ENCODE peak calls at places on chromosomes 2 and 18, in seven cellular contexts. V is mesendoderm, E is cardiac fibroblast, S is left ventricle myocardium inferior, U is fibroblast of lung, Z is skeletal muscle cell, O is psoas muscle. H is an unnamed sample.

GRCh38 chr2:233846387-233847247 is 7.7 kb downstream of the HJURP start:
- DNase-seq in V (no peak), E (peak; percentile 46), S (no peak), U (no peak), Z (no peak), O (no peak), H (no peak)

GRCh38 chr2:166464187-166464586 is 29.9 kb downstream of the SCN7A start:
- DNase-seq in V (peak; percentile 2), E (no peak), S (no peak), U (peak; percentile 14), Z (no peak), O (no peak), H (no peak)

GRCh38 chr2:112819081-112819480 is 17.5 kb downstream of the IL1B start:
- DNase-seq in V (no peak), E (no peak), S (no peak), U (no peak), Z (no peak), O (no peak), H (no peak)

GRCh38 chr18:56748698-56749268 is 97.6 kb downstream of the WDR7 start:
- DNase-seq in V (peak; percentile 31), E (peak; percentile 65), S (no peak), U (peak; percentile 27), Z (peak; percentile 4), O (no peak), H (peak; percentile 37)

GRCh38 chr2:240893363-240893828 is 2.6 kb downstream of the MAB21L4 start:
- DNase-seq in V (peak; percentile 56), E (peak; percentile 23), S (no peak), U (peak; percentile 60), Z (no peak), O (no peak), H (no peak)

GRCh38 chr2:218367415-218368149 is 10.9 kb downstream of the CATIP start:
- DNase-seq in V (peak; percentile 84), E (peak; percentile 80), S (peak; percentile 93), U (peak; percentile 78), Z (no peak), O (peak; percentile 90), H (peak; percentile 90)

GRCh38 chr2:120845281-120845680 is 109.6 kb downstream of the GLI2 start:
- DNase-seq in V (no peak), E (peak; percentile 63), S (peak; percentile 75), U (peak; percentile 28), Z (no peak), O (peak; percentile 75), H (no peak)

GRCh38 chr2:41719756-41720155 is 328.1 kb upstream of the PKDCC start:
- DNase-seq in V (no peak), E (no peak), S (no peak), U (no peak), Z (no peak), O (no peak), H (no peak)

GRCh38 chr18:56043691-56044090 is 455.7 kb upstream of the TCF4 start:
- DNase-seq in V (peak; percentile 32), E (no peak), S (no peak), U (peak; percentile 30), Z (no peak), O (no peak), H (no peak)

GRCh38 chr2:66729391-66729790 is 294.5 kb downstream of the MEIS1 start:
- DNase-seq in V (no peak), E (no peak), S (no peak), U (peak; percentile 33), Z (peak; percentile 36), O (no peak), H (no peak)

GRCh38 chr2:166223298-166223697 is 95.5 kb upstream of the SCN1A start:
- DNase-seq in V (no peak), E (no peak), S (no peak), U (no peak), Z (no peak), O (no peak), H (no peak)

GRCh38 chr2:200609027-200609614 is 23.3 kb downstream of the AOX1 start:
- DNase-seq in V (no peak), E (peak; percentile 75), S (no peak), U (peak; percentile 92), Z (peak; percentile 69), O (peak; percentile 57), H (no peak)

GRCh38 chr2:88857951-88858406 is 166.5 kb downstream of the RPIA start:
- DNase-seq in V (peak; percentile 66), E (peak; percentile 39), S (no peak), U (peak; percentile 25), Z (peak; percentile 19), O (no peak), H (no peak)

GRCh38 chr2:235135990-235136561 is 184.3 kb downstream of the SH3BP4 start:
- DNase-seq in V (peak; percentile 85), E (peak; percentile 87), S (peak; percentile 78), U (peak; percentile 67), Z (peak; percentile 46), O (peak; percentile 75), H (peak; percentile 88)

GRCh38 chr2:212912445-212913103 is 238.8 kb downstream of the IKZF2 start:
- DNase-seq in V (no peak), E (peak; percentile 88), S (no peak), U (peak; percentile 63), Z (peak; percentile 57), O (no peak), H (no peak)

GRCh38 chr2:184449760-184450159 is 148.6 kb upstream of the ZNF804A start:
- DNase-seq in V (no peak), E (no peak), S (no peak), U (no peak), Z (no peak), O (no peak), H (no peak)

GRCh38 chr2:46490521-46491141 is 11.3 kb downstream of the TMEM247 start:
- DNase-seq in V (peak; percentile 14), E (peak; percentile 68), S (peak; percentile 76), U (peak; percentile 27), Z (no peak), O (peak; percentile 44), H (no peak)

GRCh38 chr18:56146565-56146964 is 491.8 kb downstream of the TXNL1 start:
- DNase-seq in V (no peak), E (no peak), S (no peak), U (peak; percentile 51), Z (no peak), O (no peak), H (no peak)

GRCh38 chr18:65352183-65352582 is 398.6 kb upstream of the CDH7 start:
- DNase-seq in V (no peak), E (no peak), S (no peak), U (no peak), Z (no peak), O (no peak), H (no peak)

GRCh38 chr2:3025261-3025660 is 352.4 kb downstream of the EIPR1 start:
- DNase-seq in V (no peak), E (no peak), S (no peak), U (no peak), Z (no peak), O (no peak), H (no peak)

GRCh38 chr18:9362869-9363268 is 28.3 kb downstream of the TWSG1 start:
- DNase-seq in V (peak; percentile 74), E (no peak), S (no peak), U (peak; percentile 58), Z (no peak), O (no peak), H (no peak)

GRCh38 chr2:180219471-180219870 is 212.4 kb upstream of the CWC22 start:
- DNase-seq in V (no peak), E (peak; percentile 39), S (no peak), U (peak; percentile 82), Z (peak; percentile 96), O (no peak), H (no peak)

GRCh38 chr2:209162129-209162528 is 261.7 kb upstream of the MAP2 start:
- DNase-seq in V (no peak), E (no peak), S (no peak), U (no peak), Z (no peak), O (no peak), H (no peak)

DNA sequence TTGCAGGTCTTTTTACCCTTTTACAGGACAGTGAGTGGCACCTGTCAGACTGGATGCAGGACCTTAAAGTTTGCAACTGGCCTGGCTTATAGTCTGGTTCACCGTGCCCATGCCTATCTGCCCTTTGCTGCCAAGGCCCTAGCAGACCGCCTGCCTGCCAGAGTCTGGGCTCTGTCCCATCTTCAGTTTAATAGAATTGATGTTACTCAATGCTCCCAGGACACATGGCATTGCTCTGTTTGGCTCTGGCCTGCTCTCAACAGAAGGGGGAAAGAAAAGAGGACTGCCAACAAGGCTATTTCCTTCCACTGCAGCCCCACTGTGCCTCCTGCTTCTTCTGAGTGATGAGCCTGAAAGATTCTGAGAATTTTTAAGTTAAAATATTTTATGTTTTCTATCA is 25.6 kb upstream of the TMEM178A start:
- DNase-seq in V (no peak), E (no peak), S (peak; percentile 52), U (no peak), Z (no peak), O (peak; percentile 28), H (no peak)
- H3K4me3 ChIP-seq in V (no peak overlapping the region), E (no peak overlapping the region), S (no peak overlapping the region), U (no peak overlapping the region), Z (no peak overlapping the region), O (no peak overlapping the region), H (no peak overlapping the region)

DNA sequence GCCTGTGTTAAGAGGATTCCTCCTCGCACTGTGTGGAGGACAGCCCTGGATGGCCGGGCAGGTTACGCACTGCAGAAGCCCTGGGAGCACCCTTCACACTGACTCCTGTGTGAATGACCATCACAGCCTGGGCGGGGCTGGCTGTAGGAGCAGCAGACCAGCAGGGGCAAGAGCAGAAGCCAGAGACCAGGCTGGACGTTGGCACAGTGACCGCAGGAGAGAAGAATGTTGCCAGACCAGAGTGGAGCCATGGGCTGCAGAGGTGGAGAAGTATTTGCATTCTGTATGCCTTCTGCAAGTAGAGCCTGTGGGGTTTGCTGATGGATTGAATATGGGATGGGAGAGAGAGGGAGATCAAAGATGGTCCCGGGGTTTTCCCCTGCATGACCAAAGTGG is 23.1 kb downstream of the LRRFIP1 start:
- DNase-seq in V (peak; percentile 29), E (no peak), S (no peak), U (no peak), Z (no peak), O (no peak), H (no peak)
- H3K4me3 ChIP-seq in V (no peak overlapping the region), E (no peak overlapping the region), S (no peak overlapping the region), U (no peak overlapping the region), Z (no peak overlapping the region), O (no peak overlapping the region), H (no peak overlapping the region)

DNA sequence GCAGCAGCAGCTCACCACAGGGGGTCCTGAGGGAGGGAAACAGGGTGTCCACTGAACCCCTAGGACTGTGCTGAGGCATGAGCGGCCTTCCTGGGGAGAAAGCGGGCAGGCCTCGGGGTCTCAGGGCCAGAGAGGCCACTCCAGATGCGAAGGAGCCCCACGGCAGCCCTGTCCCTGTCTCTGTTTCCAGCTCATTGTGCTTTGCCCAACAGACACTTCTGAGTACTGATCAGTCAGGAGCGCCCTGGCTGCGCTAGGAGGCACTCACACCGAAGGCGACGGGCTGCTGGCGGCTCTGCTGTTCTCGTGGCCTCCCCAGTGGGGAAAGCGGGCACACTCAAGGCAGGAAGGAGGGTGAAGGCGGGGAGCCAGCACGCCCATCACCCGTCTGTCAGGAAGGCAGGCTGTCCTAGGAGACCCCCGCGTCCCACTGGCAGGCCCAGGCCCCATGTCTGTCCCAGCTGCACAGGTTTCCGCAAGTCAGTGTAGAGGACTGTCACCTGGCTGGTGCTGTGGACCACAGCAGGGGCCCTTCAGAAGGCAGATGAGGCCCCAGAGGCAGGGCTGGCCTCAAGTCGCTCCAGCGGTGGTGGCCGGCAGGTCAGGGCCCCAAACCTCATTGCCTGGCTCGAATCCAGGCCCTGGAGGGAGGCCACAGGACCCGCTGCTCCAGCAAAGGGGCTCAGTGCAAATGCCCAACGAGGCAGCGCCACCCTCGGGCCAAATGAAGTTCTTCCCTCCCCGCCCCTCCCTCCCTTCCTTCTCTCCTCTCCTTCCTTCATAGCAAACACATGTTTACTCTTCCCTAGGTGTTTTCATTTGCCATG is 6.8 kb downstream of the ESPNL start:
- DNase-seq in V (peak; percentile 40), E (no peak), S (no peak), U (no peak), Z (no peak), O (peak; percentile 10), H (peak; percentile 62)
- H3K4me3 ChIP-seq in V (no peak overlapping the region), E (no peak overlapping the region), S (no peak overlapping the region), U (no peak overlapping the region), Z (no peak overlapping the region), O (no peak overlapping the region), H (no peak overlapping the region)

GRCh38 chr2:11481789-11482472 is 16.0 kb upstream of the E2F6 start:
- DNase-seq in V (peak; percentile 35), E (no peak), S (no peak), U (no peak), Z (no peak), O (no peak), H (no peak)
- H3K4me3 ChIP-seq in V (peak overlapping the region; percentile 55), E (no peak overlapping the region), S (peak overlapping the region; percentile 71), U (no peak overlapping the region), Z (no peak overlapping the region), O (peak overlapping the region; percentile 72), H (no peak overlapping the region)